ENCODE peak calls at places on chromosome 15, in ten cellular contexts. U, X, P, L, H, B, S, V, R and N are unnamed samples.

GRCh38 chr15:44765036-44765435 is 28.7 kb downstream of the TRIM69 start:
- DNase-seq in U (no peak), X (no peak), P (no peak), L (no peak), H (no peak), B (no peak), S (no peak), V (no peak), R (no peak), N (no peak)

GRCh38 chr15:97174886-97175540 is 785.5 kb upstream of the ARRDC4 start:
- DNase-seq in U (no peak), X (no peak), P (no peak), L (no peak), H (no peak), B (no peak), S (no peak), V (no peak), R (no peak), N (no peak)

GRCh38 chr15:57892181-57892580 is 173.3 kb downstream of the ALDH1A2 start:
- DNase-seq in U (no peak), X (no peak), P (no peak), L (no peak), H (no peak), B (peak; percentile 43), S (no peak), V (no peak), R (no peak), N (no peak)

GRCh38 chr15:31853370-31853769 is 176.9 kb upstream of the CHRNA7 start:
- DNase-seq in U (no peak), X (no peak), P (no peak), L (no peak), H (no peak), B (no peak), S (no peak), V (no peak), R (no peak), N (no peak)

GRCh38 chr15:29433050-29433318 is 163.4 kb upstream of the NSMCE3 start:
- DNase-seq in U (no peak), X (no peak), P (no peak), L (no peak), H (no peak), B (no peak), S (no peak), V (no peak), R (no peak), N (no peak)

GRCh38 chr15:31387483-31388118 is 61.0 kb downstream of the KLF13 start:
- DNase-seq in U (peak; percentile 40), X (no peak), P (peak; percentile 28), L (peak; percentile 28), H (no peak), B (peak; percentile 54), S (no peak), V (peak; percentile 18), R (no peak), N (no peak)

GRCh38 chr15:75720297-75720696 is 7.6 kb upstream of the CSPG4 start:
- DNase-seq in U (no peak), X (no peak), P (no peak), L (no peak), H (no peak), B (no peak), S (no peak), V (no peak), R (no peak), N (no peak)

GRCh38 chr15:51668446-51668845 is 12.9 kb upstream of the SCG3 start:
- DNase-seq in U (no peak), X (no peak), P (no peak), L (no peak), H (no peak), B (no peak), S (no peak), V (no peak), R (no peak), N (no peak)

GRCh38 chr15:49103002-49103401 is 52.4 kb downstream of the COPS2 start:
- DNase-seq in U (no peak), X (no peak), P (peak; percentile 35), L (no peak), H (peak; percentile 61), B (peak; percentile 64), S (no peak), V (no peak), R (no peak), N (no peak)

GRCh38 chr15:90933310-90933709 is 961 bp upstream of the HDDC3 start:
- DNase-seq in U (no peak), X (no peak), P (no peak), L (no peak), H (no peak), B (no peak), S (no peak), V (no peak), R (no peak), N (no peak)

GRCh38 chr15:51982013-51982769 is 10.6 kb upstream of the LEO1 start:
- DNase-seq in U (peak; percentile 67), X (peak; percentile 16), P (peak; percentile 79), L (peak; percentile 9), H (peak; percentile 78), B (peak; percentile 87), S (peak; percentile 52), V (peak; percentile 18), R (no peak), N (no peak)

GRCh38 chr15:85639752-85640381 is 154.9 kb downstream of the KLHL25 start:
- DNase-seq in U (no peak), X (no peak), P (peak; percentile 46), L (no peak), H (peak; percentile 69), B (peak; percentile 80), S (peak; percentile 73), V (no peak), R (no peak), N (no peak)

GRCh38 chr15:50128266-50128665 is 9.2 kb upstream of the ATP8B4 start:
- DNase-seq in U (no peak), X (no peak), P (no peak), L (no peak), H (no peak), B (peak; percentile 11), S (no peak), V (no peak), R (no peak), N (no peak)

GRCh38 chr15:74889390-74889881 is 406 bp upstream of the MPI start:
- DNase-seq in U (no peak), X (peak; percentile 62), P (peak; percentile 75), L (no peak), H (peak; percentile 8), B (peak; percentile 31), S (no peak), V (no peak), R (no peak), N (no peak)

GRCh38 chr15:60843482-60843881 is 364.5 kb upstream of the ICE2 start:
- DNase-seq in U (no peak), X (no peak), P (no peak), L (no peak), H (no peak), B (no peak), S (no peak), V (no peak), R (no peak), N (no peak)

GRCh38 chr15:58988011-58988785 is 735 bp downstream of the RNF111 start:
- DNase-seq in U (no peak), X (peak; percentile 49), P (peak; percentile 57), L (peak; percentile 49), H (peak; percentile 29), B (no peak), S (no peak), V (peak; percentile 48), R (peak; percentile 19), N (no peak)

GRCh38 chr15:69983696-69984265 is 113.9 kb downstream of the TLE3 start:
- DNase-seq in U (no peak), X (no peak), P (no peak), L (no peak), H (no peak), B (no peak), S (no peak), V (no peak), R (no peak), N (no peak)

GRCh38 chr15:78302579-78302978 is 3.2 kb upstream of the SKIC8 start:
- DNase-seq in U (peak; percentile 84), X (no peak), P (peak; percentile 60), L (no peak), H (peak; percentile 94), B (peak; percentile 86), S (peak; percentile 88), V (no peak), R (no peak), N (no peak)

GRCh38 chr15:74789171-74789627 is 7.3 kb downstream of the CSK start:
- DNase-seq in U (no peak), X (no peak), P (no peak), L (no peak), H (no peak), B (no peak), S (no peak), V (no peak), R (no peak), N (no peak)

GRCh38 chr15:26631894-26632293 is 141.0 kb downstream of the GABRB3 start:
- DNase-seq in U (no peak), X (no peak), P (no peak), L (no peak), H (no peak), B (no peak), S (no peak), V (no peak), R (no peak), N (no peak)

GRCh38 chr15:70252056-70252935 is 154.6 kb upstream of the TLE3 start:
- DNase-seq in U (no peak), X (no peak), P (no peak), L (no peak), H (no peak), B (no peak), S (no peak), V (no peak), R (no peak), N (no peak)

GRCh38 chr15:97867870-97868269 is 92.6 kb upstream of the ARRDC4 start:
- DNase-seq in U (no peak), X (no peak), P (no peak), L (no peak), H (no peak), B (no peak), S (no peak), V (no peak), R (no peak), N (no peak)

GRCh38 chr15:85614059-85614458 is 180.7 kb downstream of the KLHL25 start:
- DNase-seq in U (no peak), X (no peak), P (no peak), L (no peak), H (no peak), B (no peak), S (no peak), V (no peak), R (no peak), N (no peak)

GRCh38 chr15:81322708-81323253 is 1.2 kb downstream of the STARD5 start:
- DNase-seq in U (no peak), X (no peak), P (no peak), L (no peak), H (no peak), B (no peak), S (no peak), V (no peak), R (no peak), N (no peak)

GRCh38 chr15:101276501-101277037 is 716 bp downstream of the SELENOS start:
- DNase-seq in U (no peak), X (peak; percentile 56), P (no peak), L (no peak), H (peak; percentile 43), B (no peak), S (no peak), V (no peak), R (no peak), N (no peak)

GRCh38 chr15:41772720-41773331 is 1.5 kb upstream of the MAPKBP1 start:
- DNase-seq in U (peak; percentile 59), X (peak; percentile 45), P (peak; percentile 76), L (peak; percentile 52), H (peak; percentile 68), B (peak; percentile 76), S (peak; percentile 36), V (peak; percentile 32), R (no peak), N (no peak)

GRCh38 chr15:100082761-100083402 is 258.9 kb downstream of the ADAMTS17 start:
- DNase-seq in U (no peak), X (no peak), P (no peak), L (no peak), H (no peak), B (no peak), S (no peak), V (no peak), R (no peak), N (no peak)

GRCh38 chr15:63440756-63441155 is 59.1 kb upstream of the CA12 start:
- DNase-seq in U (no peak), X (no peak), P (no peak), L (no peak), H (no peak), B (no peak), S (no peak), V (no peak), R (no peak), N (no peak)